ENCODE peak calls at places on chromosomes 5 and 9, in four cellular contexts. One of them, this sample, is unnamed.

GRCh38 chr5:61313960-61314681 is 17.9 kb upstream of the ZSWIM6 start:
- DNase-seq in GM12878: no peak
- DNase-seq in K562: no peak
- DNase-seq in H1: no peak
- DNase-seq in this sample: peak; percentile 94

GRCh38 chr9:131167146-131167692 is 41.8 kb downstream of the NUP214 start:
- DNase-seq in GM12878: no peak
- DNase-seq in K562: no peak
- DNase-seq in H1: no peak
- DNase-seq in this sample: no peak

GRCh38 chr9:21030389-21031035 is 928 bp downstream of the HACD4 start:
- DNase-seq in GM12878: peak; percentile 52
- DNase-seq in K562: no peak
- DNase-seq in H1: no peak
- DNase-seq in this sample: peak; percentile 12

GRCh38 chr9:35349287-35349990 is 140.5 kb upstream of the RUSC2 start:
- DNase-seq in GM12878: no peak
- DNase-seq in K562: no peak
- DNase-seq in H1: no peak
- DNase-seq in this sample: peak; percentile 35

GRCh38 chr9:6766606-6767005 is 8.8 kb downstream of the KDM4C start:
- DNase-seq in GM12878: no peak
- DNase-seq in K562: no peak
- DNase-seq in H1: no peak
- DNase-seq in this sample: no peak

GRCh38 chr9:35102769-35103659 is at the start of gene STOML2:
- DNase-seq in GM12878: peak; percentile 78
- DNase-seq in K562: peak; percentile 83
- DNase-seq in H1: peak; percentile 91
- DNase-seq in this sample: peak; percentile 96

GRCh38 chr5:180138976-180139730 is 67.6 kb upstream of the RNF130 start:
- DNase-seq in GM12878: no peak
- DNase-seq in K562: no peak
- DNase-seq in H1: no peak
- DNase-seq in this sample: no peak

GRCh38 chr5:97077246-97077645 is 65.2 kb downstream of the LIX1 start:
- DNase-seq in GM12878: no peak
- DNase-seq in K562: no peak
- DNase-seq in H1: no peak
- DNase-seq in this sample: no peak

GRCh38 chr9:37179576-37179975 is 59.2 kb downstream of the ZCCHC7 start:
- DNase-seq in GM12878: no peak
- DNase-seq in K562: no peak
- DNase-seq in H1: no peak
- DNase-seq in this sample: no peak

GRCh38 chr5:24363789-24364534 is 280.8 kb downstream of the CDH10 start:
- DNase-seq in GM12878: no peak
- DNase-seq in K562: no peak
- DNase-seq in H1: no peak
- DNase-seq in this sample: no peak

GRCh38 chr5:34656001-34656699 is at the start of gene RAI14:
- DNase-seq in GM12878: no peak
- DNase-seq in K562: peak; percentile 98
- DNase-seq in H1: peak; percentile 47
- DNase-seq in this sample: peak; percentile 85

GRCh38 chr9:6680797-6681146 is 35.2 kb upstream of the GLDC start:
- DNase-seq in GM12878: no peak
- DNase-seq in K562: no peak
- DNase-seq in H1: no peak
- DNase-seq in this sample: peak; percentile 40

GRCh38 chr5:102999191-102999590 is 120.7 kb downstream of the GIN1 start:
- DNase-seq in GM12878: no peak
- DNase-seq in K562: no peak
- DNase-seq in H1: no peak
- DNase-seq in this sample: no peak

GRCh38 chr5:173236531-173237501 is 1.8 kb upstream of the NKX2-5 start:
- DNase-seq in GM12878: no peak
- DNase-seq in K562: no peak
- DNase-seq in H1: no peak
- DNase-seq in this sample: no peak

GRCh38 chr5:159095218-159095617 is 4.5 kb downstream of the EBF1 start:
- DNase-seq in GM12878: no peak
- DNase-seq in K562: no peak
- DNase-seq in H1: no peak
- DNase-seq in this sample: no peak

GRCh38 chr5:42807722-42808447 is 3.8 kb downstream of the SELENOP start:
- DNase-seq in GM12878: no peak
- DNase-seq in K562: no peak
- DNase-seq in H1: no peak
- DNase-seq in this sample: peak; percentile 4

GRCh38 chr5:43044181-43044914 is 4.2 kb upstream of the ANXA2R start:
- DNase-seq in GM12878: no peak
- DNase-seq in K562: no peak
- DNase-seq in H1: no peak
- DNase-seq in this sample: peak; percentile 68

GRCh38 chr9:90523953-90524352 is 118.7 kb downstream of the DIRAS2 start:
- DNase-seq in GM12878: no peak
- DNase-seq in K562: no peak
- DNase-seq in H1: no peak
- DNase-seq in this sample: no peak

GRCh38 chr5:37043693-37044092 is 167.1 kb downstream of the NIPBL start:
- DNase-seq in GM12878: no peak
- DNase-seq in K562: no peak
- DNase-seq in H1: no peak
- DNase-seq in this sample: no peak

GRCh38 chr9:35518981-35519679 is 29.2 kb downstream of the RUSC2 start:
- DNase-seq in GM12878: no peak
- DNase-seq in K562: no peak
- DNase-seq in H1: no peak
- DNase-seq in this sample: peak; percentile 58

GRCh38 chr5:57232293-57233033 is 58.6 kb downstream of the GPBP1 start:
- DNase-seq in GM12878: no peak
- DNase-seq in K562: no peak
- DNase-seq in H1: no peak
- DNase-seq in this sample: peak; percentile 12

GRCh38 chr5:78858401-78858800 is 126.7 kb downstream of the ARSB start:
- DNase-seq in GM12878: no peak
- DNase-seq in K562: no peak
- DNase-seq in H1: no peak
- DNase-seq in this sample: no peak

GRCh38 chr5:135140805-135141204 is 106.8 kb upstream of the PITX1 start:
- DNase-seq in GM12878: no peak
- DNase-seq in K562: no peak
- DNase-seq in H1: no peak
- DNase-seq in this sample: peak; percentile 51

GRCh38 chr9:35603506-35603985 is 1.5 kb upstream of the TESK1 start:
- DNase-seq in GM12878: no peak
- DNase-seq in K562: no peak
- DNase-seq in H1: no peak
- DNase-seq in this sample: peak; percentile 86

GRCh38 chr5:107242411-107242810 is 428.3 kb downstream of the EFNA5 start:
- DNase-seq in GM12878: no peak
- DNase-seq in K562: no peak
- DNase-seq in H1: no peak
- DNase-seq in this sample: no peak

GRCh38 chr5:177476531-177477233 is 3.2 kb upstream of the DBN1 start:
- DNase-seq in GM12878: no peak
- DNase-seq in K562: no peak
- DNase-seq in H1: no peak
- DNase-seq in this sample: peak; percentile 68

GRCh38 chr9:131237931-131238401 is 38.3 kb downstream of the FAM78A start:
- DNase-seq in GM12878: peak; percentile 76
- DNase-seq in K562: no peak
- DNase-seq in H1: no peak
- DNase-seq in this sample: peak; percentile 88

GRCh38 chr5:122882836-122883235 is 37.4 kb downstream of the SNX24 start:
- DNase-seq in GM12878: no peak
- DNase-seq in K562: no peak
- DNase-seq in H1: no peak
- DNase-seq in this sample: peak; percentile 55

GRCh38 chr9:136997830-136998234 is 1.5 kb upstream of the CLIC3 start:
- DNase-seq in GM12878: no peak
- DNase-seq in K562: no peak
- DNase-seq in H1: no peak
- DNase-seq in this sample: no peak

GRCh38 chr9:134332266-134332665 is 6.0 kb downstream of the RXRA start:
- DNase-seq in GM12878: no peak
- DNase-seq in K562: no peak
- DNase-seq in H1: no peak
- DNase-seq in this sample: no peak

GRCh38 chr9:114487607-114488300 is 17.5 kb downstream of the WHRN start:
- DNase-seq in GM12878: peak; percentile 34
- DNase-seq in K562: peak; percentile 78
- DNase-seq in H1: no peak
- DNase-seq in this sample: peak; percentile 69

GRCh38 chr5:141623197-141623596 is 4.4 kb upstream of the DIAPH1 start:
- DNase-seq in GM12878: peak; percentile 60
- DNase-seq in K562: no peak
- DNase-seq in H1: no peak
- DNase-seq in this sample: no peak

GRCh38 chr9:18994263-18994916 is 38.6 kb downstream of the SAXO1 start:
- DNase-seq in GM12878: no peak
- DNase-seq in K562: no peak
- DNase-seq in H1: no peak
- DNase-seq in this sample: no peak

GRCh38 chr9:18996191-18996590 is 36.8 kb downstream of the SAXO1 start:
- DNase-seq in GM12878: no peak
- DNase-seq in K562: no peak
- DNase-seq in H1: no peak
- DNase-seq in this sample: no peak

GRCh38 chr9:18999173-18999785 is 33.7 kb downstream of the SAXO1 start:
- DNase-seq in GM12878: no peak
- DNase-seq in K562: no peak
- DNase-seq in H1: no peak
- DNase-seq in this sample: no peak

GRCh38 chr9:18997151-18997550 is 35.9 kb downstream of the SAXO1 start:
- DNase-seq in GM12878: no peak
- DNase-seq in K562: no peak
- DNase-seq in H1: no peak
- DNase-seq in this sample: no peak

GRCh38 chr9:19000133-19000532 is 32.9 kb downstream of the SAXO1 start:
- DNase-seq in GM12878: no peak
- DNase-seq in K562: no peak
- DNase-seq in H1: no peak
- DNase-seq in this sample: no peak
- H3K4me1 ChIP-seq in GM12878: no peaks in the 10 kb centered on the region
- H3K4me1 ChIP-seq in K562: no peaks in the 10 kb centered on the region
- H3K4me1 ChIP-seq in H1: no peaks in the 10 kb centered on the region
- H3K4me1 ChIP-seq in this sample: no peaks in the 10 kb centered on the region

GRCh38 chr9:19995619-19996018 is 206.8 kb upstream of the SLC24A2 start:
- DNase-seq in GM12878: no peak
- DNase-seq in K562: no peak
- DNase-seq in H1: no peak
- DNase-seq in this sample: no peak

GRCh38 chr9:19998823-19999455 is 210.1 kb upstream of the SLC24A2 start:
- DNase-seq in GM12878: peak; percentile 39
- DNase-seq in K562: no peak
- DNase-seq in H1: no peak
- DNase-seq in this sample: no peak

GRCh38 chr9:19992556-19992955 is 203.7 kb upstream of the SLC24A2 start:
- DNase-seq in GM12878: no peak
- DNase-seq in K562: no peak
- DNase-seq in H1: no peak
- DNase-seq in this sample: peak; percentile 75

GRCh38 chr9:19998153-19998552 is 209.3 kb upstream of the SLC24A2 start:
- DNase-seq in GM12878: peak; percentile 19
- DNase-seq in K562: no peak
- DNase-seq in H1: no peak
- DNase-seq in this sample: peak; percentile 16

DNA sequence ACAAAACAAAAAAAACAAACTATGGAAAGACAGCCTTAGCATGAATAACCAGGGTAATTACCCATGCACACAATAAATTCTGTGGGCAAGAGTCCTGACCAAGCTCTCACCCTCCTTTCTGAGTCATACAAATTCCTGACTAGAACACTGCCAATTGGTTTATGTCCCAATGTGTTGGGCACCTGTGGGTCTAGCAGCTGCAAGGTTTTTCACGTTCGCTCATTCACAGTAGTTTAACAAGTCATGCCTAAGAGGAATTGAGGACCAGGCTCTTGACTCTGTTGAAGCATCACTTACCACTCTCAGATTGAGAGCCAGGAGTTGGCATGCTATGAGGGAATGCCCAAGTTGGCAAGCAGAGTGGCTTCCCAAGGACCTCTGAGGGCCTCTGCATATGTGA is 205.5 kb upstream of the SLC24A2 start:
- DNase-seq in GM12878: no peak
- DNase-seq in K562: no peak
- DNase-seq in H1: no peak
- DNase-seq in this sample: no peak
- TF ChIP-seq CHD1 in GM12878: no peak
- TF ChIP-seq CHD1 in K562: no peak
- TF ChIP-seq CHD1 in H1: no peak
- TF ChIP-seq CHD1 in this sample: no peak

DNA sequence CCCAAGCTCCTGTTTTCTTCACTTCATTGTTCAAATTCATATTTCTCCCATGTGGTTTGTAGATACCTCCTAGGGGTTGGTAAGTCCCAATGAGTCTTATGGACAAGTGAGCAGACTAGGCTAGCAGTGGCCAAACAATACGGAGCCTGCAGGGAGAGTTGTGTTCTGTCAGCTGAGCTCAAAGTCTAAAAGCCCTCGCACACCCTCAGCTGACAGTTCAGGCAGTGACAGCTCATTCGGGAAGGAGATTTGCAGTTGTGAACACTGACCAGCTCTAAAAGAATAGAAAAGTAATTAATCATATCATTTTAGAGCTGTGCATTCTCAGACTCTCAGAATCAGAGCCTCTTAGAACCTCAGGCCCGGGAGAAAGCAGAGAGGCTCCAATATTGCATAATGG is 95.1 kb downstream of the SH3TC2 start:
- DNase-seq in GM12878: no peak
- DNase-seq in K562: no peak
- DNase-seq in H1: no peak
- DNase-seq in this sample: no peak
- H3K4me1 ChIP-seq in GM12878: no peaks in the 10 kb centered on the region
- H3K4me1 ChIP-seq in K562: no peaks in the 10 kb centered on the region
- H3K4me1 ChIP-seq in H1: no peaks in the 10 kb centered on the region
- H3K4me1 ChIP-seq in this sample: peaks cover 17% of the 10 kb centered on the region

GRCh38 chr9:116175616-116176015 is 22.0 kb downstream of the PAPPA start:
- DNase-seq in GM12878: no peak
- DNase-seq in K562: no peak
- DNase-seq in H1: no peak
- DNase-seq in this sample: peak; percentile 47
- TF ChIP-seq CHD1 in GM12878: no peak
- TF ChIP-seq CHD1 in K562: no peak
- TF ChIP-seq CHD1 in H1: no peak
- TF ChIP-seq CHD1 in this sample: no peak

DNA sequence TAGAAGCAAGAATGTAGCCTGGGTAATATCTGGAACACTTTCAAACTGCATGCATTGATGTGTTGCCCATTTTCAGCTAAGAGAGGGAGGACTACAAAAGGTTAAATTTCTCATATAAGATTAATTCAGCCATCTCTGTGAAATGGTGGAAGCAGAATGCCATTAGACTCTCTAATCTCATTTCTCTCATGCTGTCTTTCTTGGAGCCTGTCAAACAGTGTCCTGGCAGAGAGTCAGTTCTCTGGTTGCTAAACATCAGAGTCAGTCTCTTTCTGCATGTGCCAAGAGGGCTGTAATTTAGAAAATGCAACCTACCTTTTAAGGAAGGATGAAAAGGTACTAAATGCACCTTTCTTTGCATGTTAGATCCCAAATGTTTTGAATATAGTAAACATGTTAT is 910 bp upstream of the GARNL3 start:
- DNase-seq in GM12878: no peak
- DNase-seq in K562: no peak
- DNase-seq in H1: no peak
- DNase-seq in this sample: peak; percentile 5
- H3K4me1 ChIP-seq in GM12878: peaks cover 7% of the 10 kb centered on the region
- H3K4me1 ChIP-seq in K562: no peaks in the 10 kb centered on the region
- H3K4me1 ChIP-seq in H1: no peaks in the 10 kb centered on the region
- H3K4me1 ChIP-seq in this sample: peaks cover 2% of the 10 kb centered on the region

This sample was measured in IMR-90.